ENCODE peak calls at places on chromosomes 3 and 15, in eight cellular contexts. T, U, O, F, H, N, A and P are unnamed samples.

GRCh38 chr3:152270145-152270870 is 1.6 kb downstream of the MBNL1 start:
- DNase-seq in T (peak; percentile 70), U (no peak), O (no peak), F (no peak), H (no peak), N (no peak), A (peak; percentile 47), P (no peak)

GRCh38 chr15:78810377-78811123 is 714 bp downstream of the ADAMTS7 start:
- DNase-seq in T (peak; percentile 77), U (peak; percentile 63), O (peak; percentile 57), F (no peak), H (peak; percentile 68), N (peak; percentile 40), A (peak; percentile 40), P (no peak)

GRCh38 chr15:59165726-59166125 is 40.9 kb upstream of the LDHAL6B start:
- DNase-seq in T (no peak), U (no peak), O (no peak), F (no peak), H (peak; percentile 33), N (no peak), A (peak; percentile 16), P (no peak)

GRCh38 chr15:83474578-83474977 is 27.4 kb downstream of the SH3GL3 start:
- DNase-seq in T (no peak), U (no peak), O (no peak), F (no peak), H (no peak), N (no peak), A (no peak), P (no peak)

GRCh38 chr3:124372784-124373183 is 357.5 kb upstream of the UMPS start:
- DNase-seq in T (no peak), U (no peak), O (no peak), F (no peak), H (no peak), N (no peak), A (no peak), P (no peak)

GRCh38 chr15:48631191-48631770 is 14.2 kb downstream of the FBN1 start:
- DNase-seq in T (no peak), U (no peak), O (peak; percentile 29), F (no peak), H (no peak), N (peak; percentile 49), A (peak; percentile 66), P (no peak)

GRCh38 chr3:41327718-41328117 is 128.4 kb downstream of the CTNNB1 start:
- DNase-seq in T (no peak), U (no peak), O (peak; percentile 83), F (no peak), H (peak; percentile 28), N (no peak), A (no peak), P (no peak)

GRCh38 chr3:31917303-31917903 is 63.7 kb downstream of the OSBPL10 start:
- DNase-seq in T (no peak), U (no peak), O (peak; percentile 26), F (no peak), H (no peak), N (no peak), A (no peak), P (no peak)

GRCh38 chr3:194095464-194095863 is 40.5 kb upstream of the HES1 start:
- DNase-seq in T (peak; percentile 64), U (peak; percentile 83), O (no peak), F (no peak), H (no peak), N (no peak), A (no peak), P (no peak)

GRCh38 chr3:123262868-123263267 is 61.1 kb downstream of the SEC22A start:
- DNase-seq in T (no peak), U (no peak), O (no peak), F (no peak), H (no peak), N (no peak), A (no peak), P (no peak)

GRCh38 chr3:4740397-4741105 is 238.7 kb upstream of the BHLHE40 start:
- DNase-seq in T (no peak), U (no peak), O (peak; percentile 27), F (no peak), H (no peak), N (no peak), A (peak; percentile 39), P (no peak)

GRCh38 chr15:47471020-47471419 is 246.3 kb upstream of the SEMA6D start:
- DNase-seq in T (no peak), U (no peak), O (peak; percentile 46), F (no peak), H (peak; percentile 38), N (no peak), A (peak; percentile 32), P (no peak)

GRCh38 chr3:100737334-100737733 is 28.0 kb downstream of the TFG start:
- DNase-seq in T (no peak), U (no peak), O (peak; percentile 38), F (no peak), H (peak; percentile 49), N (no peak), A (peak; percentile 48), P (no peak)

GRCh38 chr3:94249491-94250079 is 186.7 kb downstream of the NSUN3 start:
- DNase-seq in T (peak; percentile 61), U (peak; percentile 76), O (peak; percentile 72), F (peak; percentile 34), H (peak; percentile 36), N (peak; percentile 62), A (peak; percentile 82), P (no peak)

GRCh38 chr3:100159564-100160153 is 45.4 kb upstream of the FILIP1L start:
- DNase-seq in T (no peak), U (no peak), O (peak; percentile 44), F (no peak), H (peak; percentile 67), N (no peak), A (peak; percentile 88), P (peak; percentile 43)

DNA sequence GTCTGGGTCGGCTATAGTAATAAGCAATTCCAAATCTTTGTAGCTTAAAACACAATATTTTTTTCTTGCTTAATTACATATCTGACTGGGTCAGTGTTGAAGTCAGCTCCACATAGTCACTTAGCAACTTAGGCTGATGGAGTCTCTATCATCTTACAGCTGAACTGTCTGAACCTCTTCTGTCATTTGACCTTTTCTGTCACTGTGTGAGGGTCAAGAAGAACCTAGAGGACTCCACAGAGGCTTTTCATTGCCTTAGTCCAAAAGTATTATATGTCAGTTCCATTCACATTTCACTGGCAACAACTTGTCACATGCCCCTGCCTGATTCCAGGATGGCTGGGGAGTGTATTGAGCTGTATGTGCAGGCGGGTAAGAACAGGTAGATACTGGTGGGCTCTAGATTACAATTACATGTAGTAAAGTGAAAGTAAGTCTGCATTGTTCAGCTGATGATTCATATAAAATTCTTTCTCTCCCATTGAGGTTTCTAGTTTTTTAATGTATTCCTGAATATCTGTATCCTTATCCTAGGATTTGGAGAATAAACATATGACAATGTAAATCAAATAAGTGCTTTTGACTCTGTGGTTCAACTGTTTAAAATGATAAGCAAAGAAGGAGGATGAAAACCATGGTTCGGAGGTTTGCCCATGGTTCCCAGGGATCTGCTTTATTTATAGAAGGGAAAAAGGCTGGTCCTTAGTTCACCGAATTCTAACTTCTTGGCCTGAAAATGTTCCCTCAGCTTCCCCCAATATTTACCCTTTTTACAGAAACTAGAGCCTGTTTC is 5.8 kb upstream of the ARPP21 start:
- DNase-seq in T (no peak), U (no peak), O (no peak), F (no peak), H (no peak), N (no peak), A (peak; percentile 34), P (no peak)
- H3K4me3 ChIP-seq in T (no peak overlapping the region), U (no peak overlapping the region), O (no peak overlapping the region), F (no peak overlapping the region), H (no peak overlapping the region), N (no peak overlapping the region), A (no peak overlapping the region), P (no peak overlapping the region)

GRCh38 chr3:58119221-58119620 is 91.6 kb downstream of the DNASE1L3 start:
- DNase-seq in T (no peak), U (no peak), O (no peak), F (no peak), H (no peak), N (no peak), A (no peak), P (no peak)
- TF ChIP-seq CTCF in T (no peak), U (no peak), O (no peak), F (no peak), H (no peak), N (no peak), A (no peak), P (no peak)

GRCh38 chr15:90033006-90033405 is 31.9 kb downstream of the ZNF710 start:
- DNase-seq in T (no peak), U (no peak), O (no peak), F (no peak), H (no peak), N (peak; percentile 67), A (no peak), P (peak; percentile 11)
- H3K4me3 ChIP-seq in T (no peak overlapping the region), U (no peak overlapping the region), O (no peak overlapping the region), F (no peak overlapping the region), H (no peak overlapping the region), N (no peak overlapping the region), A (no peak overlapping the region), P (no peak overlapping the region)

GRCh38 chr3:195582947-195583346 is 793 bp downstream of the APOD start:
- DNase-seq in T (no peak), U (peak; percentile 23), O (no peak), F (no peak), H (no peak), N (no peak), A (no peak), P (no peak)
- TF ChIP-seq CTCF in T (peak; percentile 10), U (no peak), O (no peak), F (no peak), H (no peak), N (peak; percentile 1), A (no peak), P (no peak)

GRCh38 chr3:114745322-114746240 is 401.5 kb downstream of the ZBTB20 start:
- DNase-seq in T (no peak), U (peak; percentile 50), O (peak; percentile 47), F (no peak), H (peak; percentile 89), N (no peak), A (peak; percentile 82), P (no peak)
- H3K4me3 ChIP-seq in T (peak overlapping the region; percentile 37), U (no peak overlapping the region), O (peak overlapping the region; percentile 34), F (peak overlapping the region; percentile 30), H (peak overlapping the region; percentile 47), N (no peak overlapping the region), A (no peak overlapping the region), P (no peak overlapping the region)

GRCh38 chr3:86913160-86913559 is 77.8 kb downstream of the VGLL3 start:
- DNase-seq in T (no peak), U (no peak), O (no peak), F (no peak), H (no peak), N (no peak), A (no peak), P (no peak)
- TF ChIP-seq CTCF in T (no peak), U (no peak), O (no peak), F (no peak), H (no peak), N (no peak), A (no peak), P (no peak)

GRCh38 chr3:49865198-49865784 is 4.4 kb downstream of the CAMKV start:
- DNase-seq in T (no peak), U (no peak), O (no peak), F (no peak), H (no peak), N (no peak), A (no peak), P (no peak)
- H3K4me3 ChIP-seq in T (no peak overlapping the region), U (no peak overlapping the region), O (no peak overlapping the region), F (no peak overlapping the region), H (no peak overlapping the region), N (no peak overlapping the region), A (no peak overlapping the region), P (no peak overlapping the region)